ENCODE peak calls at places on chromosomes 4 and X, in seven cellular contexts. One of them, this sample, is unnamed.

GRCh38 chr4:143225167-143225566 is 40.5 kb downstream of the USP38 start:
- DNase-seq in transverse colon: no peak
- DNase-seq in HCT116: no peak
- DNase-seq in PC-3: no peak
- DNase-seq in heart right ventricle: no peak
- DNase-seq in CD8-positive, alpha-beta T cell: no peak
- DNase-seq in ovary: no peak
- DNase-seq in this sample: peak; percentile 85

GRCh38 chr4:122831515-122832196 is 5.0 kb downstream of the FGF2 start:
- DNase-seq in transverse colon: no peak
- DNase-seq in HCT116: no peak
- DNase-seq in PC-3: peak; percentile 38
- DNase-seq in heart right ventricle: no peak
- DNase-seq in CD8-positive, alpha-beta T cell: no peak
- DNase-seq in ovary: no peak
- DNase-seq in this sample: no peak

GRCh38 chr4:29277381-29277780 is 1442.8 kb upstream of the PCDH7 start:
- DNase-seq in transverse colon: no peak
- DNase-seq in HCT116: peak; percentile 26
- DNase-seq in PC-3: peak; percentile 75
- DNase-seq in heart right ventricle: no peak
- DNase-seq in CD8-positive, alpha-beta T cell: no peak
- DNase-seq in ovary: no peak
- DNase-seq in this sample: no peak

GRCh38 chr4:6390357-6390756 is 82.1 kb downstream of the PPP2R2C start:
- DNase-seq in transverse colon: no peak
- DNase-seq in HCT116: no peak
- DNase-seq in PC-3: no peak
- DNase-seq in heart right ventricle: peak; percentile 35
- DNase-seq in CD8-positive, alpha-beta T cell: no peak
- DNase-seq in ovary: no peak
- DNase-seq in this sample: no peak

GRCh38 chr4:1053080-1053661 is 41.7 kb downstream of the FGFRL1 start:
- DNase-seq in transverse colon: no peak
- DNase-seq in HCT116: no peak
- DNase-seq in PC-3: peak; percentile 39
- DNase-seq in heart right ventricle: no peak
- DNase-seq in CD8-positive, alpha-beta T cell: peak; percentile 17
- DNase-seq in ovary: peak; percentile 26
- DNase-seq in this sample: no peak

GRCh38 chr4:137471895-137472294 is 60.4 kb downstream of the PCDH18 start:
- DNase-seq in transverse colon: no peak
- DNase-seq in HCT116: no peak
- DNase-seq in PC-3: peak; percentile 78
- DNase-seq in heart right ventricle: no peak
- DNase-seq in CD8-positive, alpha-beta T cell: no peak
- DNase-seq in ovary: no peak
- DNase-seq in this sample: no peak

GRCh38 chr4:73836373-73837269 is at the start of gene CXCL6:
- DNase-seq in transverse colon: peak; percentile 28
- DNase-seq in HCT116: no peak
- DNase-seq in PC-3: peak; percentile 45
- DNase-seq in heart right ventricle: no peak
- DNase-seq in CD8-positive, alpha-beta T cell: no peak
- DNase-seq in ovary: peak; percentile 34
- DNase-seq in this sample: no peak

GRCh38 chr4:87050596-87050995 is 115.8 kb downstream of the AFF1 start:
- DNase-seq in transverse colon: no peak
- DNase-seq in HCT116: no peak
- DNase-seq in PC-3: no peak
- DNase-seq in heart right ventricle: peak; percentile 59
- DNase-seq in CD8-positive, alpha-beta T cell: no peak
- DNase-seq in ovary: no peak
- DNase-seq in this sample: no peak

GRCh38 chr4:154597798-154598774 is 7.5 kb upstream of the FGA start:
- DNase-seq in transverse colon: no peak
- DNase-seq in HCT116: no peak
- DNase-seq in PC-3: no peak
- DNase-seq in heart right ventricle: no peak
- DNase-seq in CD8-positive, alpha-beta T cell: no peak
- DNase-seq in ovary: no peak
- DNase-seq in this sample: peak; percentile 33

GRCh38 chr4:120331486-120332281 is 265.0 kb upstream of the MAD2L1 start:
- DNase-seq in transverse colon: no peak
- DNase-seq in HCT116: peak; percentile 59
- DNase-seq in PC-3: peak; percentile 2
- DNase-seq in heart right ventricle: no peak
- DNase-seq in CD8-positive, alpha-beta T cell: no peak
- DNase-seq in ovary: no peak
- DNase-seq in this sample: no peak

GRCh38 chr4:13543648-13544555 is at the start of gene NKX3-2:
- DNase-seq in transverse colon: no peak
- DNase-seq in HCT116: no peak
- DNase-seq in PC-3: peak; percentile 25
- DNase-seq in heart right ventricle: no peak
- DNase-seq in CD8-positive, alpha-beta T cell: no peak
- DNase-seq in ovary: no peak
- DNase-seq in this sample: peak; percentile 49

GRCh38 chr4:8275511-8275910 is 6.0 kb downstream of the HTRA3 start:
- DNase-seq in transverse colon: no peak
- DNase-seq in HCT116: no peak
- DNase-seq in PC-3: no peak
- DNase-seq in heart right ventricle: no peak
- DNase-seq in CD8-positive, alpha-beta T cell: no peak
- DNase-seq in ovary: peak; percentile 56
- DNase-seq in this sample: no peak

GRCh38 chr4:122710434-122711308 is 21.8 kb upstream of the BBS12 start:
- DNase-seq in transverse colon: no peak
- DNase-seq in HCT116: no peak
- DNase-seq in PC-3: peak; percentile 67
- DNase-seq in heart right ventricle: no peak
- DNase-seq in CD8-positive, alpha-beta T cell: no peak
- DNase-seq in ovary: no peak
- DNase-seq in this sample: no peak

GRCh38 chr4:4719446-4719845 is 140.0 kb upstream of the MSX1 start:
- DNase-seq in transverse colon: no peak
- DNase-seq in HCT116: no peak
- DNase-seq in PC-3: no peak
- DNase-seq in heart right ventricle: no peak
- DNase-seq in CD8-positive, alpha-beta T cell: no peak
- DNase-seq in ovary: no peak
- DNase-seq in this sample: no peak

GRCh38 chr4:119501740-119502139 is 126.9 kb downstream of the PDE5A start:
- DNase-seq in transverse colon: no peak
- DNase-seq in HCT116: no peak
- DNase-seq in PC-3: no peak
- DNase-seq in heart right ventricle: no peak
- DNase-seq in CD8-positive, alpha-beta T cell: no peak
- DNase-seq in ovary: no peak
- DNase-seq in this sample: no peak

GRCh38 chrX:114774691-114775090 is 190.8 kb downstream of the HTR2C start:
- DNase-seq in transverse colon: no peak
- DNase-seq in HCT116: no peak
- DNase-seq in PC-3: peak; percentile 6
- DNase-seq in heart right ventricle: no peak
- DNase-seq in CD8-positive, alpha-beta T cell: no peak
- DNase-seq in ovary: no peak
- DNase-seq in this sample: peak; percentile 0

GRCh38 chr4:106766519-106766918 is 269.6 kb downstream of the DKK2 start:
- DNase-seq in transverse colon: no peak
- DNase-seq in HCT116: no peak
- DNase-seq in PC-3: no peak
- DNase-seq in heart right ventricle: no peak
- DNase-seq in CD8-positive, alpha-beta T cell: no peak
- DNase-seq in ovary: no peak
- DNase-seq in this sample: no peak

GRCh38 chrX:23854122-23854521 is 53.6 kb downstream of the APOO start:
- DNase-seq in transverse colon: no peak
- DNase-seq in HCT116: no peak
- DNase-seq in PC-3: no peak
- DNase-seq in heart right ventricle: no peak
- DNase-seq in CD8-positive, alpha-beta T cell: no peak
- DNase-seq in ovary: no peak
- DNase-seq in this sample: no peak

GRCh38 chr4:25551608-25552007 is 104.0 kb upstream of the SLC34A2 start:
- DNase-seq in transverse colon: peak; percentile 57
- DNase-seq in HCT116: no peak
- DNase-seq in PC-3: peak; percentile 75
- DNase-seq in heart right ventricle: no peak
- DNase-seq in CD8-positive, alpha-beta T cell: no peak
- DNase-seq in ovary: no peak
- DNase-seq in this sample: no peak

GRCh38 chr4:174265917-174266316 is 17.6 kb downstream of the FBXO8 start:
- DNase-seq in transverse colon: no peak
- DNase-seq in HCT116: no peak
- DNase-seq in PC-3: no peak
- DNase-seq in heart right ventricle: no peak
- DNase-seq in CD8-positive, alpha-beta T cell: no peak
- DNase-seq in ovary: no peak
- DNase-seq in this sample: no peak

DNA sequence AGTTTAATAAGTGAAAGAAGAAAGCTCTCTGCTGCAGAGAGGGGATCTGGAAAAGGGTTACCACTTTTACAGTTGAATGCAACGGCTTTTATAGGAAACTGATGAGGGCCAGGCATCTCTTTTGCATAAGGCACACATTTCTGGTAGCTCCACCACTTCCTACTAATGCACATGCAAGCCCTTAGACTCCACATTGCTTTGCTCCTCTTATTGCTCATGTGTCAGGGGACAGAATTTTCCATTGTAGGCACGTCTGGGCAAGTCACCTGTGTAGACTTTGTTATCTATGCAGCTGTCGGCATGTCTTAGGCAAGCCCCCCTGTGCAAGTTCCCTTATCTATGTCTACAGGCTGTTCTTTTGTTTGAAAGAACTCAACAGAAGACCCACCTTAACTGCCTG is 294.6 kb upstream of the STS start:
- DNase-seq in transverse colon: no peak
- DNase-seq in HCT116: no peak
- DNase-seq in PC-3: no peak
- DNase-seq in heart right ventricle: no peak
- DNase-seq in CD8-positive, alpha-beta T cell: no peak
- DNase-seq in ovary: no peak
- DNase-seq in this sample: peak; percentile 28
- H3K4me1 ChIP-seq in transverse colon: no peaks in the 10 kb centered on the region
- H3K4me1 ChIP-seq in HCT116: no peaks in the 10 kb centered on the region
- H3K4me1 ChIP-seq in PC-3: no peaks in the 10 kb centered on the region
- H3K4me1 ChIP-seq in heart right ventricle: no peaks in the 10 kb centered on the region
- H3K4me1 ChIP-seq in CD8-positive, alpha-beta T cell: no peaks in the 10 kb centered on the region
- H3K4me1 ChIP-seq in ovary: no peaks in the 10 kb centered on the region
- H3K4me1 ChIP-seq in this sample: no peaks in the 10 kb centered on the region

DNA sequence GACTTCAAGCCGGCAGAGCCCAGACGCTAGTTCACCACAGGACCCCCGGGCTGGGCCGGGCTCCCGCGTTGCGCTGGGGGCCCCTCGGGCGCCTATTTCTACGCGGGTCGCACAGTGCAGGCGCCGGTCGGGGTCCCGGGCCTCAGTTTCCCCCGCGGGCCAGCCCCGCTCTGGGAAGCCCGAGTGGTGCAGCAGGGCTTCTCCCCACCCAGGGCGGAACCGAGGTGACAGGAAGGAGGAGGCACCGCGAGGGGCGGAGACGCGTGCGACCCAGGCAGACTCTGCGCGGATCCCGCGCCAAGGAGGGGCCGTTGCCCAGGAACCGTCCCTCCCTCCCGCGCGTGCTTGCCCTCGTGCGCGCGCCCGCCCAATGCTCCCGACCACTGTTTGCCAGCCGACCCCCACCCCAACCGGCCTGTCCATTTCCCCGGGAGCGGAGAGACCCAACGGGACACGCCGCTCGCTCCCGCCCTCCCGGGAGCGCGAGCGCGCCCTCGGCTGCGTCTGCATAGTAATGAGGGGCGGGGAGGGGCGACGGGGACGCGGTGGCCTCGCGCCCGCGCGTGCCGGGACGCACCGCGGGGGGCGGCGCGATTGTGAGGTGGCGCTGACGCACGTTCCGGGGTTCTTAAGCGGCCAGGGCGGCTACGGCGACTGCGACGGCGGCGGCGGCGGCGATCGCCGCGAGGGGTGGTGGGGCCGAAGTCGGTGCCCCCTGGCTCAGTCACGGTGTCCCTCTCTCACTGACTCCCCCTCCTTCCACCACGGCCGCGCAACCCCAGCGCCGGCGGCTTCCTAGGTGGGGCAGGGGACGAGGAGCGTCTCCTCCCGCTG is at the start of gene CPEB2:
- DNase-seq in transverse colon: peak; percentile 96
- DNase-seq in HCT116: peak; percentile 67
- DNase-seq in PC-3: peak; percentile 88
- DNase-seq in heart right ventricle: peak; percentile 95
- DNase-seq in CD8-positive, alpha-beta T cell: peak; percentile 92
- DNase-seq in ovary: peak; percentile 97
- DNase-seq in this sample: peak; percentile 82
- H3K4me3 ChIP-seq in transverse colon: peak within 1 kb of the TSS; percentile 89
- H3K4me3 ChIP-seq in HCT116: peak within 1 kb of the TSS; percentile 65
- H3K4me3 ChIP-seq in PC-3: peak within 1 kb of the TSS; percentile 96
- H3K4me3 ChIP-seq in heart right ventricle: peak within 1 kb of the TSS; percentile 99
- H3K4me3 ChIP-seq in CD8-positive, alpha-beta T cell: peak within 1 kb of the TSS; percentile 77
- H3K4me3 ChIP-seq in ovary: peak within 1 kb of the TSS; percentile 98
- H3K4me3 ChIP-seq in this sample: peak within 1 kb of the TSS; percentile 52

GRCh38 chr4:145230726-145231125 is 50.3 kb upstream of the OTUD4 start:
- DNase-seq in transverse colon: no peak
- DNase-seq in HCT116: no peak
- DNase-seq in PC-3: no peak
- DNase-seq in heart right ventricle: no peak
- DNase-seq in CD8-positive, alpha-beta T cell: no peak
- DNase-seq in ovary: no peak
- DNase-seq in this sample: no peak
- TF ChIP-seq CTCF in transverse colon: no peak
- TF ChIP-seq CTCF in HCT116: no peak
- TF ChIP-seq CTCF in PC-3: no peak
- TF ChIP-seq CTCF in heart right ventricle: no peak
- TF ChIP-seq CTCF in CD8-positive, alpha-beta T cell: no peak
- TF ChIP-seq CTCF in ovary: no peak
- TF ChIP-seq CTCF in this sample: no peak

GRCh38 chr4:19151684-19152083 is 1100.0 kb upstream of the SLIT2 start:
- DNase-seq in transverse colon: no peak
- DNase-seq in HCT116: no peak
- DNase-seq in PC-3: no peak
- DNase-seq in heart right ventricle: no peak
- DNase-seq in CD8-positive, alpha-beta T cell: no peak
- DNase-seq in ovary: no peak
- DNase-seq in this sample: no peak

GRCh38 chr4:19155568-19155967 is 1096.1 kb upstream of the SLIT2 start:
- DNase-seq in transverse colon: no peak
- DNase-seq in HCT116: no peak
- DNase-seq in PC-3: no peak
- DNase-seq in heart right ventricle: no peak
- DNase-seq in CD8-positive, alpha-beta T cell: no peak
- DNase-seq in ovary: no peak
- DNase-seq in this sample: no peak

GRCh38 chr4:19156786-19157185 is 1094.9 kb upstream of the SLIT2 start:
- DNase-seq in transverse colon: no peak
- DNase-seq in HCT116: no peak
- DNase-seq in PC-3: no peak
- DNase-seq in heart right ventricle: no peak
- DNase-seq in CD8-positive, alpha-beta T cell: no peak
- DNase-seq in ovary: no peak
- DNase-seq in this sample: no peak

DNA sequence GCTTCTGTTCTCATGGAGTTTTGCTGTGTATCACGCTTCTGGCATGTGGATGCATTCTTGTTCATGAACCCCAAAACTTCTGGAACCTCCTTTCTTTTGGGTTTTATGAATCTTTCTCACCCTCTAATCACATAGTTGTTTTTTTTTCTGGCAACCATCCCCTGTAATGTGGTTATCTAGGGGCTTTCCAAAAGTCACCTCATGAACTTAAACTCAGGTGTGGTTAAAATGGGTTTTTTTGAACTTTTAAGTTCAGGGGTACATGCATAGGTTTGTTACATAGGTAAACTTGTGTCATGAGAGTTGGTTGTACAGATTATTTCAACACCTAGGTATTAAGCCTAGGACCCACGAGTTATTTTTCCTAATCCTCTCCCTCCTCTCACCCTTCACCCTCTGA is 1099.4 kb upstream of the SLIT2 start:
- DNase-seq in transverse colon: no peak
- DNase-seq in HCT116: no peak
- DNase-seq in PC-3: no peak
- DNase-seq in heart right ventricle: no peak
- DNase-seq in CD8-positive, alpha-beta T cell: no peak
- DNase-seq in ovary: no peak
- DNase-seq in this sample: no peak
- H3K4me1 ChIP-seq in transverse colon: no peaks in the 10 kb centered on the region
- H3K4me1 ChIP-seq in HCT116: no peaks in the 10 kb centered on the region
- H3K4me1 ChIP-seq in PC-3: no peaks in the 10 kb centered on the region
- H3K4me1 ChIP-seq in heart right ventricle: no peaks in the 10 kb centered on the region
- H3K4me1 ChIP-seq in CD8-positive, alpha-beta T cell: no peaks in the 10 kb centered on the region
- H3K4me1 ChIP-seq in ovary: no peaks in the 10 kb centered on the region
- H3K4me1 ChIP-seq in this sample: no peaks in the 10 kb centered on the region